ENCODE peak calls at places on chromosome 7, in ten cellular contexts. G, V, A, C, P, Z, S, U, K and W are unnamed samples.

GRCh38 chr7:35854311-35854710 is 53.5 kb downstream of the SEPTIN7 start:
- DNase-seq in P (no peak), G (no peak), U (no peak), C (no peak), Z (no peak), V (no peak), S (no peak), K (no peak), A (no peak), W (no peak)

GRCh38 chr7:151080091-151080521 is 503 bp downstream of the FASTK start:
- DNase-seq in Z (peak), U (no peak), S (no peak), A (no peak), K (no peak), C (no peak), V (no peak), P (peak), G (no peak), W (no peak)

GRCh38 chr7:116400526-116400925 is 99.0 kb upstream of the CAV2 start:
- DNase-seq in K (no peak), C (no peak), P (no peak), S (no peak), A (no peak), V (peak), G (no peak), Z (no peak), U (no peak), W (no peak)

GRCh38 chr7:2309889-2310331 is 4.3 kb downstream of the SNX8 start:
- DNase-seq in C (no peak), U (no peak), Z (no peak), P (no peak), G (peak), A (no peak), V (no peak), K (no peak), S (peak), W (no peak)

GRCh38 chr7:6164491-6164890 is 107.9 kb downstream of the CYTH3 start:
- DNase-seq in V (no peak), Z (no peak), C (no peak), U (no peak), S (peak), K (no peak), A (peak), G (peak), P (no peak), W (no peak)

GRCh38 chr7:26399309-26399610 is 107.6 kb downstream of the SNX10 start:
- DNase-seq in G (peak), C (no peak), V (no peak), A (peak), K (no peak), P (peak), U (peak), S (no peak), Z (no peak), W (no peak)

GRCh38 chr7:40311307-40311706 is 176.5 kb downstream of the SUGCT start:
- DNase-seq in U (no peak), C (peak), A (no peak), S (no peak), V (peak), K (no peak), P (no peak), G (no peak), Z (no peak), W (no peak)

GRCh38 chr7:33423646-33424020 is 294.3 kb downstream of the BBS9 start:
- DNase-seq in S (no peak), P (no peak), A (no peak), Z (peak), U (no peak), C (peak), G (peak), K (no peak), V (peak), W (no peak)

GRCh38 chr7:128168667-128169210 is 72.3 kb upstream of the LEP start:
- DNase-seq in P (peak), C (peak), A (peak), Z (peak), K (no peak), U (no peak), G (peak), V (no peak), S (no peak), W (no peak)

GRCh38 chr7:129634361-129635034 is 23.0 kb downstream of the NRF1 start:
- DNase-seq in C (no peak), Z (no peak), A (no peak), K (no peak), P (no peak), S (no peak), U (no peak), V (no peak), G (no peak), W (no peak)

GRCh38 chr7:39644170-39644569 is 20.8 kb downstream of the RALA start:
- DNase-seq in G (no peak), V (no peak), K (no peak), C (no peak), Z (no peak), A (no peak), S (peak), P (no peak), U (no peak), W (no peak)

GRCh38 chr7:80302636-80303035 is 168.0 kb downstream of the GNAI1 start:
- DNase-seq in P (no peak), A (no peak), Z (no peak), K (no peak), U (no peak), S (no peak), C (no peak), G (no peak), V (no peak), W (no peak)

GRCh38 chr7:154777489-154777888 is 225.4 kb downstream of the PAXIP1 start:
- DNase-seq in A (no peak), P (no peak), K (no peak), Z (no peak), U (no peak), C (no peak), S (no peak), V (no peak), G (no peak), W (no peak)

GRCh38 chr7:154775681-154776080 is 227.2 kb downstream of the PAXIP1 start:
- DNase-seq in Z (no peak), C (no peak), S (no peak), V (no peak), K (no peak), U (no peak), G (no peak), P (no peak), A (no peak), W (no peak)

GRCh38 chr7:154777908-154778307 is 225.0 kb downstream of the PAXIP1 start:
- DNase-seq in K (no peak), S (no peak), V (no peak), G (no peak), U (no peak), Z (no peak), P (no peak), A (no peak), C (no peak), W (no peak)

GRCh38 chr7:154776350-154776749 is 226.6 kb downstream of the PAXIP1 start:
- DNase-seq in U (no peak), S (no peak), G (no peak), P (no peak), C (no peak), A (no peak), V (no peak), K (no peak), Z (no peak), W (no peak)

GRCh38 chr7:154777023-154777422 is 225.9 kb downstream of the PAXIP1 start:
- DNase-seq in A (no peak), C (no peak), G (no peak), S (no peak), V (no peak), K (no peak), P (no peak), U (no peak), Z (no peak), W (no peak)
- TF ChIP-seq CTCF in A (no peak), C (no peak), G (no peak), S (no peak), V (no peak), K (no peak), P (no peak), U (no peak), Z (no peak), W (no peak)

GRCh38 chr7:56063882-56064625 is at the start of gene SUMF2:
- DNase-seq in C (peak), P (peak), S (peak), U (peak), A (peak), K (peak), G (peak), Z (peak), V (peak), W (peak)
- TF ChIP-seq CTCF in C (peak), P (no peak), S (peak), U (no peak), A (no peak), K (no peak), G (no peak), Z (no peak), V (peak), W (no peak)

DNA sequence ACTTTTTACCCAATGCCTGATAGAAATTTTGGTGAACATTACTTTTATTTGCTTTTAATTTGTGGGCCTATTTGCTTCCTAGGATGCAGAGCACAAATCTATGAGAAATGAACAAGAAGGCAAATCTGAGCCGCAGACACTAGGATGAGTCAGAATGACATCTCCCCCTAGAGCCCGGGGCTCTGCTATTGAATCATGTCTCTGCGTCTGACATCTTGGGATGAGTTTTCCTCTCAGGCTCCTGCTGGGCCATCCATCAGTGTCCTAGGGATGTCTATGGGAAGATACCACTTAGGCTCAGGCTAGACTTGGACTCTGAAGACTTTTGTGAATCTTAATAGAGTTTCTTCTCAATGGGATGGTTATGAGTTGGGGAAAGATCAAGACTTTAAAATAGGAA is 157.3 kb upstream of the MTPN start:
- DNase-seq in A (no peak), Z (no peak), C (no peak), U (no peak), G (peak), S (peak), P (no peak), K (no peak), V (no peak), W (no peak)
- TF ChIP-seq CTCF in A (no peak), Z (no peak), C (no peak), U (no peak), G (peak), S (peak), P (no peak), K (no peak), V (no peak), W (no peak)

DNA sequence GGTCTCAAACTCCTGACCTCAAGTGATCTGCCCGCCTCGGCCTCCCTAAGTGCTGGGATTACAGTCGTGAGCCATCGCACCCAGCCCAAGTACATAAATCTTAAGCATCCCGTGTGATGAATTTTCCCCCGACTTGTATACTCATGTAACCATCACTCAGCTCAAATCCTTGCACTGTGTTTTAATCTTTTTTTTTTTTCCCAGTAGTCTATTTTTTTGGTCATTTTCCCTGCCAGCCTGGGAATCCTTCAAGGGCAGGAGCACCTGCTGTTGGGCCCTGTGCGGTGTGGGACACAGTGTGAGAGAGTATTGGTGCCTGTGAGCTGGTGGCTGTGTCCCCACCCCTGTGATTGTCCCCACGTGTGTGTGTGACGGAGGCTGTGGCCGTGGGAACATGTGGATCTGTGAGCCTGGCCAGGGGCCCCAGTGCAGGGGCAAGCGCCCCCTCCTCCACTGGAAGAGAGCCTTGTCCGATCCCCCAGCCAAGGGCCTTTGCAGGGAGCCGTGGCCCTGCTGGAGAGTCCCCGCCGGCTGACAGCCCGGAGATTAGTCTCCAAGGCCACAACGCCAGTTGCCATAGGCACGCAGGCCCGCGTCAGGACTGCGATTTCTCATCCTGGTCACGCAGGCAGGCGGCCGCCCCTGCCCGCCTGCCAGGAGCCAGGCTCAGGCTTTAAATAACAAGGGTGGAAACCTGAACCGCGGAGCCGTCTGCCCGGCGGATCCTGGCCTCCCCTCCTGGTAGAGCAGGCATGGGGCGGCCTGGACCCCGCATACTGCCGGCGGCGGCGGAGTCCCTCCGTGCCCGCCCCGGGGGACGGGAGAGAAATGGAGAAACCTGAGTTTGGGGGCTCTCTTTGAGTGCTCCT is 26.5 kb downstream of the GTF2IRD1 start:
- DNase-seq in V (no peak), C (peak), S (peak), Z (peak), U (peak), A (peak), K (peak), G (peak), P (peak), W (peak)
- TF ChIP-seq CTCF in V (no peak), C (no peak), S (no peak), Z (no peak), U (no peak), A (no peak), K (no peak), G (no peak), P (no peak), W (no peak)

GRCh38 chr7:100567751-100568175 is 5.9 kb downstream of the SAP25 start:
- DNase-seq in C (no peak), V (peak), S (no peak), A (no peak), P (no peak), U (no peak), K (no peak), G (peak), Z (no peak), W (no peak)

GRCh38 chr7:100570954-100571828 is 2.5 kb downstream of the SAP25 start:
- DNase-seq in V (no peak), G (peak), U (no peak), C (no peak), A (no peak), P (no peak), K (no peak), S (no peak), Z (no peak), W (no peak)

GRCh38 chr7:100568176-100568935 is 5.3 kb downstream of the SAP25 start:
- DNase-seq in U (no peak), Z (peak), V (peak), G (no peak), C (no peak), K (no peak), P (no peak), S (no peak), A (no peak), W (no peak)

GRCh38 chr7:100567045-100567730 is 6.5 kb downstream of the SAP25 start:
- DNase-seq in K (no peak), S (no peak), A (no peak), U (no peak), V (no peak), C (no peak), Z (no peak), G (no peak), P (no peak), W (no peak)

DNA sequence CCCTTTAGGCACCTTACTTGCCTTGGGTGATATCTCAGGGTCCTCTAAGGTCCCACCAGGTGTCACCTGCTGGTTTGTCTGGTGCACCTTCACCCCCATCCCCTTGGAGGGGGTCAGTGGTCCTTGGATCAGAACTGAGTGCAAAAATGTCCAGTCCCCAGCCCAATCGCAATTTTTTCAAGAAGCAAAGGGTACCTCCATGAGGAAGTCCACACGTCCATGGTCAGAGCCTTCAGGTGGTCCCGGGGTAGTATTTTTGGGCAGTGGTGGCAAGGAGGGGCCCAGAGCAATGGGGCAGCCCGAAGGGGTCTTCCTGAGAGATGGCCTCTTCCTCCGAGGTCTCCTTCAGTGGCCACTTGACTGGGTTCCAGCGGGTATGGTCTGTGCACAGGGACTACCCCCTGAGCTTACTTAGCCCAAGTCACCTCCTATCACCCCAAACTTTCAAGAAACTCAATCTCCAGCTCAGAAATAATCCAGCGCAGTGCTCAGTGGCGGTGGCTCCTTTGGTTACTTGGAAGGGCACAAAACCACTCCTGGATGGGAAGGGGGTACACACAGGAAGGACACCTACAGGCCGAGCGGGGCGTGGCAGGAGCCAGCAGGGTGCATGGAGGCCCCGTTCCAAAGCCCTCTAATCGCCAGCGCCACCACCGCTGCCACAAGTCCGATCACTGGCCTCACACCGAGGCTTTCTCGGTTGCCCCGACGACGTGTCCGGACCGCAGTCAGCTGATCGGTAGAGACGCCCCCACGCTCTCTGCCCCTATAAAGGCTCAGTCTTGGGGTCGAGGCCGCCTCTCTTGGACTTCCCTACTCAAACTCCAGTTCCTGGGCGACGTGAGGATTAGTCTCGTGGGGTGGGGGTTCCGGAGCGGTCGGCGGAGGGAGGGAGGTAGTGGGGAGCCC is 4.5 kb downstream of the SAP25 start:
- DNase-seq in P (peak), C (peak), G (peak), A (peak), K (peak), V (peak), Z (peak), U (peak), S (no peak), W (peak)
- TF ChIP-seq CTCF in P (no peak), C (peak), G (peak), A (peak), K (peak), V (peak), Z (peak), U (no peak), S (peak), W (no peak)